ENCODE peak calls at places on chromosomes 1 and 21, in nine cellular contexts. V, I, L, K, R, F, P, C and D are unnamed samples. For H3K4me1 and H3K27me3, the result is how much of the 10 kb centered on the place peaks cover.

GRCh38 chr1:166915941-166916340 is 39.9 kb upstream of the TADA1 start:
- DNase-seq in K (no peak), L (no peak), P (no peak), R (peak), C (no peak), I (no peak), F (no peak), V (no peak), D (no peak)

GRCh38 chr21:28177008-28177603 is 815.6 kb downstream of the LTN1 start:
- DNase-seq in I (no peak), V (no peak), C (no peak), R (no peak), P (no peak), F (no peak), L (no peak), K (no peak), D (no peak)

GRCh38 chr1:206859082-206859491 is 6.3 kb upstream of the IL20 start:
- DNase-seq in P (no peak), I (no peak), L (no peak), R (no peak), C (no peak), K (no peak), F (no peak), V (no peak), D (no peak)

GRCh38 chr1:111476761-111477309 is 3.1 kb downstream of the C1orf162 start:
- DNase-seq in P (no peak), V (no peak), R (no peak), C (no peak), L (no peak), F (no peak), K (no peak), I (no peak), D (no peak)

GRCh38 chr1:51517361-51518032 is 1.6 kb downstream of the EPS15 start:
- DNase-seq in K (no peak), F (no peak), V (no peak), R (peak), L (no peak), C (no peak), I (no peak), P (no peak), D (no peak)

GRCh38 chr1:241610056-241610815 is 29.9 kb downstream of the CHML start:
- DNase-seq in K (peak), L (no peak), F (no peak), P (no peak), C (no peak), R (no peak), I (no peak), V (no peak), D (no peak)

GRCh38 chr1:16006552-16007485 is 2.8 kb downstream of the SRARP start:
- DNase-seq in V (peak), P (no peak), I (no peak), L (no peak), F (peak), K (no peak), R (peak), C (no peak), D (no peak)

GRCh38 chr1:16248603-16249534 is 11.9 kb upstream of the CPLANE2 start:
- DNase-seq in K (peak), C (peak), V (peak), I (peak), P (peak), F (peak), R (peak), L (peak), D (peak)

GRCh38 chr1:113945329-113945728 is 16.2 kb downstream of the HIPK1 start:
- DNase-seq in F (no peak), V (no peak), P (no peak), I (no peak), L (no peak), K (no peak), C (no peak), R (no peak), D (no peak)

GRCh38 chr1:59748123-59748522 is 66.6 kb upstream of the HOOK1 start:
- DNase-seq in L (no peak), R (no peak), V (no peak), P (no peak), F (no peak), C (no peak), K (no peak), I (no peak), D (no peak)

GRCh38 chr1:41353744-41354143 is 7.5 kb upstream of the FOXO6 start:
- DNase-seq in K (no peak), P (peak), F (no peak), L (no peak), V (no peak), I (no peak), R (peak), C (peak), D (no peak)

GRCh38 chr1:37134599-37134998 is 100.3 kb upstream of the GRIK3 start:
- DNase-seq in R (no peak), V (no peak), P (no peak), I (no peak), C (no peak), F (no peak), L (no peak), K (no peak), D (no peak)

GRCh38 chr1:214199585-214199984 is 81.4 kb upstream of the SMYD2 start:
- DNase-seq in P (no peak), F (no peak), C (no peak), I (no peak), K (no peak), L (no peak), V (no peak), R (no peak), D (no peak)

GRCh38 chr21:16113052-16113715 is 383.4 kb downstream of the USP25 start:
- DNase-seq in P (no peak), R (no peak), V (no peak), L (no peak), I (no peak), K (no peak), F (no peak), C (no peak), D (no peak)

GRCh38 chr1:209761021-209761635 is 5.3 kb downstream of the TRAF3IP3 start:
- DNase-seq in P (no peak), K (no peak), V (no peak), F (no peak), L (no peak), R (peak), I (no peak), C (no peak), D (no peak)

GRCh38 chr21:42169758-42170157 is 49.2 kb upstream of the ABCG1 start:
- DNase-seq in L (no peak), F (no peak), K (no peak), R (no peak), C (no peak), V (no peak), P (no peak), I (no peak), D (no peak)

GRCh38 chr1:56137829-56138505 is 441.4 kb downstream of the PLPP3 start:
- DNase-seq in R (no peak), V (no peak), L (no peak), F (no peak), P (no peak), C (no peak), I (no peak), K (no peak), D (no peak)

GRCh38 chr1:192811594-192812239 is 2.9 kb downstream of the RGS2 start:
- DNase-seq in R (no peak), I (no peak), K (no peak), C (no peak), L (no peak), F (no peak), V (no peak), P (no peak), D (no peak)

GRCh38 chr1:223704921-223705878 is 7.1 kb upstream of the CAPN2 start:
- DNase-seq in K (no peak), P (no peak), I (no peak), C (no peak), V (no peak), R (no peak), F (peak), L (no peak), D (no peak)

GRCh38 chr1:207823880-207824566 is 72.2 kb downstream of the CD46 start:
- DNase-seq in P (peak), I (peak), L (peak), R (peak), C (peak), V (peak), F (peak), K (peak), D (peak)

GRCh38 chr1:103371234-103371633 is 154.3 kb upstream of the RNPC3 start:
- DNase-seq in C (no peak), L (no peak), V (peak), R (no peak), F (no peak), I (no peak), P (no peak), K (no peak), D (no peak)

GRCh38 chr1:43541721-43542401 is 11.2 kb downstream of the PTPRF start:
- DNase-seq in C (peak), R (peak), P (peak), K (peak), L (peak), F (peak), I (peak), V (peak), D (peak)

GRCh38 chr1:36161656-36162531 is 5.9 kb downstream of the MAP7D1 start:
- DNase-seq in F (no peak), P (no peak), I (no peak), L (no peak), V (peak), K (peak), C (no peak), R (peak), D (no peak)

GRCh38 chr1:162687870-162688269 is 55.6 kb downstream of the DDR2 start:
- DNase-seq in V (no peak), P (no peak), K (no peak), F (no peak), L (no peak), I (no peak), C (no peak), R (no peak), D (no peak)

GRCh38 chr1:32828341-32828740 is 10.9 kb downstream of the S100PBP start:
- DNase-seq in C (no peak), V (no peak), L (no peak), F (no peak), R (no peak), P (no peak), K (no peak), I (no peak), D (no peak)

GRCh38 chr1:11180342-11180744 is 8.8 kb upstream of the ANGPTL7 start:
- DNase-seq in P (no peak), F (no peak), L (no peak), R (peak), V (no peak), K (no peak), I (no peak), C (no peak), D (no peak)

GRCh38 chr1:107140703-107141490 is at the start of gene NTNG1:
- DNase-seq in R (peak), I (no peak), C (no peak), V (peak), P (no peak), L (no peak), K (no peak), F (no peak), D (no peak)

GRCh38 chr1:29779146-29779545 is 542.8 kb downstream of the PTPRU start:
- DNase-seq in V (no peak), K (no peak), I (no peak), L (no peak), P (no peak), R (no peak), C (no peak), F (no peak), D (no peak)

GRCh38 chr1:67459068-67459467 is 28.9 kb upstream of the SERBP1 start:
- DNase-seq in I (no peak), R (no peak), L (no peak), V (no peak), F (no peak), K (no peak), C (no peak), P (no peak), D (no peak)

GRCh38 chr21:23160914-23161313 is 2162.7 kb downstream of the NCAM2 start:
- DNase-seq in K (no peak), V (no peak), L (no peak), C (no peak), I (no peak), F (no peak), R (no peak), P (no peak), D (no peak)

GRCh38 chr1:229844675-229845074 is 218.6 kb downstream of the URB2 start:
- DNase-seq in V (peak), F (no peak), I (no peak), K (peak), P (peak), R (peak), C (no peak), L (no peak), D (no peak)

GRCh38 chr1:54374766-54375165 is 31.4 kb downstream of the SSBP3 start:
- DNase-seq in P (peak), K (no peak), R (no peak), C (no peak), F (peak), I (no peak), V (no peak), L (no peak), D (no peak)
- H3K4me1 ChIP-seq in P (under half), K (half or more), R (under half), C (under half), F (half or more), I (half or more), V (half or more), L (half or more), D (under half)

GRCh38 chr1:26412180-26412840 is 1.7 kb downstream of the LIN28A start:
- DNase-seq in R (no peak), F (no peak), P (no peak), C (no peak), K (no peak), V (no peak), I (no peak), L (no peak), D (no peak)

GRCh38 chr1:26410706-26411623 is at the start of gene LIN28A:
- DNase-seq in P (no peak), F (no peak), V (no peak), R (no peak), I (no peak), C (no peak), L (no peak), K (no peak), D (no peak)

GRCh38 chr1:26409191-26409751 is 1.3 kb upstream of the LIN28A start:
- DNase-seq in R (no peak), L (no peak), C (no peak), I (no peak), F (no peak), V (no peak), K (no peak), P (no peak), D (no peak)

GRCh38 chr1:26411624-26412074 is 1.0 kb downstream of the LIN28A start:
- DNase-seq in I (no peak), F (no peak), C (no peak), K (no peak), L (no peak), P (no peak), V (no peak), R (no peak), D (no peak)

DNA sequence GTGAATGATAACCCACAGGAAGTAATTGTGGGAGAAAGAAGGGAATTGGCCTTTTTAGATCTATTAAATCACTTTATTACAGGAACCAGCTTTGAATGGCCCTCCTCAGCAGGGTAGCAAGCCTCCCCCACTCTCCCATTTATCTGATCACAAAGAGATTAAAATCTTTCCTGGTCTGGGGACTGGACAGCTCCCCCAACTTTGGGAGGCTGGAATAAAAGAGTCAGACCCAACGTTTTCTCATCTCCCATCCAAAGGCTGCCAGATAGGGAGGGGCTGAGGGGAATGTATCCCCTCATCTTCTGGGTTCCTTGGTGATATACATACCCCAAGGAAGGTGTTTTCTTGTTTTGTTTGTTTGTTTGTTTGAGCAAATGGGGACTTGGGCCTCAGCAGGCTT is 2.4 kb downstream of the LIN28A start:
- DNase-seq in K (no peak), V (no peak), R (no peak), I (no peak), C (no peak), F (no peak), L (no peak), P (no peak), D (no peak)
- H3K27me3 ChIP-seq in K (half or more), V (half or more), R (under half), I (half or more), C (under half), F (under half), L (half or more), P (under half), D (under half)

GRCh38 chr21:44324854-44325107 is 14.4 kb downstream of the CFAP410 start:
- DNase-seq in L (no peak), K (no peak), R (no peak), V (no peak), I (no peak), P (no peak), F (no peak), C (no peak), D (no peak)

GRCh38 chr21:44326716-44327602 is 12.2 kb downstream of the CFAP410 start:
- DNase-seq in R (no peak), F (no peak), L (no peak), P (no peak), C (no peak), K (no peak), I (no peak), V (no peak), D (no peak)

GRCh38 chr21:44326272-44326647 is 12.9 kb downstream of the CFAP410 start:
- DNase-seq in F (no peak), V (no peak), L (no peak), R (no peak), P (no peak), K (no peak), I (no peak), C (no peak), D (no peak)

GRCh38 chr21:44324106-44324853 is 14.9 kb downstream of the CFAP410 start:
- DNase-seq in L (no peak), P (no peak), I (no peak), K (no peak), V (no peak), F (no peak), C (no peak), R (no peak), D (no peak)

GRCh38 chr21:44325386-44326271 is 13.6 kb downstream of the CFAP410 start:
- DNase-seq in R (no peak), C (no peak), P (no peak), L (no peak), K (no peak), I (no peak), F (no peak), V (no peak), D (no peak)
- TF ChIP-seq CTCF in R (no peak), C (no peak), P (no peak), L (no peak), K (no peak), I (no peak), F (no peak), V (no peak), D (no peak)

GRCh38 chr1:53378932-53379661 is 51.2 kb upstream of the LRP8 start:
- DNase-seq in L (no peak), K (no peak), F (no peak), V (peak), P (no peak), R (no peak), I (no peak), C (peak), D (no peak)
- H3K4me1 ChIP-seq in L (under half), K (under half), F (under half), V (under half), P (under half), R (under half), I (under half), C (under half), D (under half)

DNA sequence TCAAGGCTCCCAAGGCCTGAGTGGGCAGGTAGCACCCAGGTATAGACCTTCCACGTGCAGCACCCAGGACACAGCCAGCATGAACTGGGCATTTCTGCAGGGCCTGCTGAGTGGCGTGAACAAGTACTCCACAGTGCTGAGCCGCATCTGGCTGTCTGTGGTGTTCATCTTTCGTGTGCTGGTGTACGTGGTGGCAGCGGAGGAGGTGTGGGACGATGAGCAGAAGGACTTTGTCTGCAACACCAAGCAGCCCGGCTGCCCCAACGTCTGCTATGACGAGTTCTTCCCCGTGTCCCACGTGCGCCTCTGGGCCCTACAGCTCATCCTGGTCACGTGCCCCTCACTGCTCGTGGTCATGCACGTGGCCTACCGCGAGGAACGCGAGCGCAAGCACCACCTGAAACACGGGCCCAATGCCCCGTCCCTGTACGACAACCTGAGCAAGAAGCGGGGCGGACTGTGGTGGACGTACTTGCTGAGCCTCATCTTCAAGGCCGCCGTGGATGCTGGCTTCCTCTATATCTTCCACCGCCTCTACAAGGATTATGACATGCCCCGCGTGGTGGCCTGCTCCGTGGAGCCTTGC is 1.7 kb downstream of the GJB4 start:
- DNase-seq in V (no peak), L (no peak), F (no peak), P (no peak), I (no peak), C (no peak), K (no peak), R (no peak), D (no peak)
- H3K27me3 ChIP-seq in V (under half), L (half or more), F (under half), P (under half), I (under half), C (under half), K (under half), R (under half), D (under half)